ENCODE peak calls at places on chromosomes 16 and 17, in four cellular contexts. N is HepG2, B is K562, T is H1. O is an unnamed sample. For H3K36me3 and H3K27me3, the result is how much of the 10 kb centered on the place peaks cover.

GRCh38 chr17:69213059-69213813 is 15.4 kb downstream of the ABCA10 start:
- DNase-seq in N (no peak), B (no peak), T (peak), O (peak)

GRCh38 chr17:79812969-79813825 is 16.3 kb upstream of the CBX8 start:
- DNase-seq in N (no peak), B (peak), T (peak), O (no peak)

GRCh38 chr17:29155235-29155965 is 24.8 kb downstream of the MYO18A start:
- DNase-seq in N (peak), B (peak), T (no peak), O (no peak)

GRCh38 chr17:38415250-38416194 is 12.7 kb upstream of the ARHGAP23 start:
- DNase-seq in N (peak), B (no peak), T (peak), O (peak)

GRCh38 chr16:56312556-56312955 is 112.8 kb downstream of the AMFR start:
- DNase-seq in N (no peak), B (no peak), T (no peak), O (no peak)

GRCh38 chr17:36608794-36609497 is 7.6 kb downstream of the MRM1 start:
- DNase-seq in N (no peak), B (peak), T (peak), O (peak)

GRCh38 chr17:36544049-36544319 is 735 bp upstream of the GGNBP2 start:
- DNase-seq in N (peak), B (peak), T (no peak), O (peak)

GRCh38 chr16:85633438-85633743 is 20.3 kb downstream of the GSE1 start:
- DNase-seq in N (no peak), B (no peak), T (no peak), O (no peak)

GRCh38 chr17:35213412-35213925 is 19.3 kb upstream of the SLC35G3 start:
- DNase-seq in N (no peak), B (no peak), T (no peak), O (no peak)

GRCh38 chr17:39165844-39166349 is at the start of gene ARL5C:
- DNase-seq in N (no peak), B (no peak), T (no peak), O (no peak)

DNA sequence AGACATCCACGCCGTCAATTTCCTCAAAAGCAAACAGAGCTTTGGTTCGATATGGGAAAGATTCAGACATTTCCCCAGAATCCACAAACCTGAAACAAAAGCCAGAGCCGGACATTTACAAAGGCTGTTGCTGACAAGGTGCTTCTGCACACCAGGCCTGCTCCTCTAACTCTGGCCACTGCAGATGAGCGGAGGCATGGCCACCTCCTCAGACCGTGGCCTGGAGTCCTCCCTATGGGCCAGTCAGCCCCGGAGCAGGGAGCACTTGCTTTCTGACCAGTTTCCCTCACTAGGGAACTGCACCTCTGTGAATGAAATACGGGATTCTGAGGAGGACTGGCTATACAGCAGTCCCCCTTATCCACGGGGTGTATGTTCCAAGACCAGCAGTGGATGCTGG is 22.3 kb upstream of the TRAP1 start:
- DNase-seq in N (no peak), B (no peak), T (no peak), O (no peak)
- H3K36me3 ChIP-seq in N (under half), B (half or more), T (under half), O (under half)

DNA sequence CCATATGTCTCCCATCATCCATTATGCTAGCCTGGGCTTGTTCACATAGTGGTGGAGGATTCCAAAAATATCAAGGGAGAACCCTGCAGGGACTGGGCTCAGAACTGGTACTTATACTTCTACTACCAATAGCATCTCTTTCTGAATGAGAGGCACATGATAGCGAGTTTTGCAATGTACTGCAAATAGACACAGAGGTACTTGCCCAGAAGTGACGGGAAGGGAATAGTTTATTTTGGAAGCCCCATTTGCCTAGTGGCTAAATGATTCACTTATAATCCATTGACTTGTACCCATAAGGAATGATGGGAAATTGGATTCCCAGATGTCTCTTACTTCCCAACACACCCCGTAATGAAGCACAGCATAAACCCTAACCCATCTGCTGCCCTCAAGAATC is 124.8 kb upstream of the ERCC4 start:
- DNase-seq in N (no peak), B (no peak), T (no peak), O (no peak)
- H3K27me3 ChIP-seq in N (under half), B (under half), T (under half), O (under half)

DNA sequence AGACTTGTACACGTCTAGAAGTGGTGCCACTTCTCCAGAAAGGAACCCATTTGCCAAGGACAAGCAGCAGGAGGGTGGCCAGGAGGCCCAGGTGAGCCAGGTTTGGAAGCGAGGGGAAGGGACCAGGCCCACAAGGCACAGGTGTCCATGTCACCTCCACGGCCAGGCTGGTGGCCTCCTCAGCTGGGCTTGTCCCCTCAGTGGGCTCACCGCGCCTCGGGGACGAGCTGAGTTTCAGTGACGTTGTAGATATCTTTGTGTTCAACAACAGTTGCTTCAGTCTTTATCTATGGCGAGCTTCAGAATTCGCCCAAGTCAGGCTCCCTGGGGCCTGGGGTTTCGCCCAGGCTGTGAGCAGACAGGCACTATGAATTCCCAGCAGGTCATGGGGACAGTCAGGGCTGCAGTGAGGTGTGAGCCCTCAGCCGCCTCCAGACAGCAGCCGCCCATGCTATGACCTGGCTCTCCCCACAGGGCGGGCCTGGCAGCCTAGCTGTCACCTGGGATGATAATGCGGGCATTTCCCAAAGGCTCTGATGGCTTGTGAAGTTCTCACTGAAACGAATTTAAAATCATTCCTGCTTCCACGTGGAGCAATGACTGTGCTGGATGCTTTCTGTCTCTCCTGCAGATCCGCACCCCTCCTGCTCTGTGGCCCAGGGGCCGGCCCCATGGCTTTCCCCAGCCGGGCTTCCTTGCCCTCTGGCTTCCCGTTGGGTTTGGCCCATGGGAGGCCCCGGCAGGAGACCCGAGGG is 89.5 kb downstream of the MRC2 start:
- DNase-seq in N (no peak), B (no peak), T (no peak), O (no peak)
- TF ChIP-seq CREB1 in N (no peak), B (no peak), T (no peak), O (no peak)

GRCh38 chr16:23400387-23400930 is 52.5 kb downstream of the COG7 start:
- DNase-seq in N (no peak), B (no peak), T (no peak), O (no peak)

GRCh38 chr16:23398987-23399805 is 53.8 kb downstream of the COG7 start:
- DNase-seq in N (no peak), B (no peak), T (peak), O (peak)

GRCh38 chr16:23402100-23402499 is 50.9 kb downstream of the COG7 start:
- DNase-seq in N (no peak), B (no peak), T (no peak), O (no peak)

GRCh38 chr16:23403547-23403946 is 49.4 kb downstream of the COG7 start:
- DNase-seq in N (no peak), B (no peak), T (no peak), O (no peak)

DNA sequence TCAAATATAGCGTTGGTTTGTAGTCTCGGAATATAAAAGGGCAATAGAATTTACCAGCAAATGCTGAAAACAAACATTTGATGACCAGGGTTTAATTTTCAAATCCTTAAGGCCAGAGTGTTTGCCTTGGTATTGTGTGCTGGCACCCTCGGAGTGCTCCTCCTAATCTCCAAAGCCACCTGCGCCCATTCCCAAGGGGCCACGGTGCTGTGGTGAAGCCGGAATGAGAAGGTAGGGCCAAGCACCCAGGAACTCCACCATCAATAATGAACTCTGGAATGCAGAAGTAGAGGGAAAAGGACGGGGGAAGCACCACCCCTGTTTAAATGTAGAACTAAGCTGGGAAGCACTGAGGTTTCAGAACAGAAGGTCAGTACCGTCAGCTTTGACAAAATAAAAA is 51.8 kb downstream of the COG7 start:
- DNase-seq in N (no peak), B (no peak), T (no peak), O (no peak)
- H3K36me3 ChIP-seq in N (under half), B (half or more), T (under half), O (under half)

GRCh38 chr16:77449208-77449607 is 14.4 kb upstream of the ADAMTS18 start:
- DNase-seq in N (no peak), B (no peak), T (no peak), O (no peak)
- H3K27me3 ChIP-seq in N (under half), B (under half), T (under half), O (under half)

GRCh38 chr16:24718967-24719521 is 10.4 kb upstream of the TNRC6A start:
- DNase-seq in N (no peak), B (no peak), T (no peak), O (no peak)

GRCh38 chr16:24717411-24717810 is 12.0 kb upstream of the TNRC6A start:
- DNase-seq in N (no peak), B (no peak), T (no peak), O (no peak)

GRCh38 chr16:24713379-24713778 is 16.1 kb upstream of the TNRC6A start:
- DNase-seq in N (no peak), B (no peak), T (no peak), O (peak)
- TF ChIP-seq CREB1 in N (no peak), B (no peak), T (no peak), O (no peak)

GRCh38 chr17:42584880-42585279 is 7.4 kb upstream of the PSMC3IP start:
- DNase-seq in N (no peak), B (no peak), T (no peak), O (no peak)
- H3K36me3 ChIP-seq in N (under half), B (half or more), T (under half), O (under half)

DNA sequence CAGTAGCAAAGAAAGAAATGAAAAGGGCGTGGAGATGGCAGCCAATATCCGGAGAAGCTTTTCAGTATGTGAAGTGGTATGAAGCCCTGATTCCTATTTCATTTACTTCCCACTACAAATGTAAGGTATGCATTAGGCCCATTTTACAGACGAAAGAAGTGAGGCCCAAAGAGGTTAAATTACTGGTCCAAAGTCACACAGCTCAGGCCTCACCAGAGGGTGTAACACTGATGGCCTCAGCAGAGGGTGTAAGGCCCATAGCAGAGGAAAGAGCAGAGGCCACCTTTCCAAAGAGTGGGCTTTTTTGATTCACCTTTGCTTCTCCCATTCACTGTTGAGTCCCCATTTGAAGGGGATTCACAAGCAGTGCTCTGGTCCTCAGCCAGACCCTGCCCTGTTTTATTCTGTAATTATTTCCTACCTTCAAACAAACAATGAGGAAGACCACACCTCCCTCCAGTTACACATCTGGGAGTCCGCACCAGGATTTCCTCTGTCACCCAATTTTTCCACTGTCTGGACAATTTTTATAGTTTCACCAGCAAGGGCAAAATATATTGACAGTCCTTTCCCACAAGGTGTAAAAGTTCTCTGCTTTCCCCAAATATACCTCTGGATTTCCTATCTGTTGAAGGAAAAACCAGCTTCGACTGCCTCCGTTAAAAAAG is 7.1 kb downstream of the ZFHX3 start:
- DNase-seq in N (no peak), B (no peak), T (no peak), O (no peak)
- H3K27me3 ChIP-seq in N (under half), B (under half), T (half or more), O (half or more)

O was measured in GM23338.